ENCODE peak calls at places on chromosomes 13 and 19, in seven cellular contexts. F is psoas muscle, N is heart right ventricle, E is tibial nerve, V is fibroblast of lung, M is BE2C, Y is stomach. A is an unnamed sample.

GRCh38 chr13:66875264-66875663 is 354.9 kb downstream of the PCDH9 start:
- DNase-seq in F (no peak), N (no peak), E (no peak), V (no peak), M (no peak), Y (no peak), A (no peak)

GRCh38 chr13:74930402-74931165 is 551.4 kb downstream of the TBC1D4 start:
- DNase-seq in F (no peak), N (no peak), E (no peak), V (peak; percentile 74), M (no peak), Y (no peak), A (no peak)

GRCh38 chr13:58906329-58907007 is 1257.3 kb downstream of the DIAPH3 start:
- DNase-seq in F (no peak), N (no peak), E (no peak), V (peak; percentile 15), M (no peak), Y (no peak), A (no peak)

GRCh38 chr13:49023441-49023840 is 47.7 kb downstream of the FNDC3A start:
- DNase-seq in F (no peak), N (no peak), E (no peak), V (peak; percentile 88), M (no peak), Y (no peak), A (no peak)

GRCh38 chr13:54945978-54946377 is 1917.4 kb downstream of the OLFM4 start:
- DNase-seq in F (no peak), N (no peak), E (no peak), V (no peak), M (no peak), Y (no peak), A (no peak)

GRCh38 chr13:60273971-60274370 is 110.2 kb upstream of the DIAPH3 start:
- DNase-seq in F (no peak), N (no peak), E (no peak), V (no peak), M (no peak), Y (no peak), A (no peak)

GRCh38 chr13:30373727-30374126 is 48.6 kb upstream of the UBE2L5 start:
- DNase-seq in F (no peak), N (no peak), E (no peak), V (no peak), M (no peak), Y (no peak), A (peak; percentile 4)

GRCh38 chr13:70812481-70812880 is 704.2 kb upstream of the KLHL1 start:
- DNase-seq in F (no peak), N (no peak), E (no peak), V (peak; percentile 90), M (no peak), Y (no peak), A (no peak)

GRCh38 chr13:48110930-48111721 is 16.2 kb upstream of the MED4 start:
- DNase-seq in F (no peak), N (peak; percentile 39), E (peak; percentile 60), V (peak; percentile 49), M (no peak), Y (no peak), A (no peak)

GRCh38 chr19:9610484-9611113 is 10.4 kb downstream of the ZNF561 start:
- DNase-seq in F (no peak), N (no peak), E (no peak), V (no peak), M (no peak), Y (no peak), A (no peak)

GRCh38 chr19:50567052-50567841 is 988 bp downstream of the LRRC4B start:
- DNase-seq in F (no peak), N (no peak), E (no peak), V (no peak), M (no peak), Y (no peak), A (no peak)

GRCh38 chr13:98409281-98409680 is 167.6 kb downstream of the STK24 start:
- DNase-seq in F (no peak), N (no peak), E (no peak), V (no peak), M (no peak), Y (no peak), A (no peak)

GRCh38 chr13:30857018-30857417 is 49.1 kb upstream of the MEDAG start:
- DNase-seq in F (no peak), N (no peak), E (no peak), V (no peak), M (no peak), Y (no peak), A (no peak)

GRCh38 chr19:34089566-34089965 is 82.7 kb upstream of the LSM14A start:
- DNase-seq in F (no peak), N (no peak), E (no peak), V (no peak), M (no peak), Y (no peak), A (no peak)

GRCh38 chr13:110342474-110342873 is 35.4 kb downstream of the COL4A2 start:
- DNase-seq in F (no peak), N (no peak), E (no peak), V (no peak), M (no peak), Y (no peak), A (no peak)

GRCh38 chr19:41657157-41657556 is 30.3 kb upstream of the CEACAM4 start:
- DNase-seq in F (no peak), N (no peak), E (no peak), V (no peak), M (no peak), Y (no peak), A (no peak)

GRCh38 chr13:32430018-32430747 is 2.3 kb upstream of the N4BP2L1 start:
- DNase-seq in F (no peak), N (no peak), E (no peak), V (no peak), M (no peak), Y (no peak), A (no peak)

GRCh38 chr19:4971424-4971793 is 2.5 kb downstream of the KDM4B start:
- DNase-seq in F (no peak), N (no peak), E (no peak), V (no peak), M (peak; percentile 40), Y (peak; percentile 38), A (no peak)

GRCh38 chr13:42232671-42233070 is 39.3 kb upstream of the AKAP11 start:
- DNase-seq in F (no peak), N (no peak), E (no peak), V (no peak), M (peak; percentile 59), Y (no peak), A (no peak)

DNA sequence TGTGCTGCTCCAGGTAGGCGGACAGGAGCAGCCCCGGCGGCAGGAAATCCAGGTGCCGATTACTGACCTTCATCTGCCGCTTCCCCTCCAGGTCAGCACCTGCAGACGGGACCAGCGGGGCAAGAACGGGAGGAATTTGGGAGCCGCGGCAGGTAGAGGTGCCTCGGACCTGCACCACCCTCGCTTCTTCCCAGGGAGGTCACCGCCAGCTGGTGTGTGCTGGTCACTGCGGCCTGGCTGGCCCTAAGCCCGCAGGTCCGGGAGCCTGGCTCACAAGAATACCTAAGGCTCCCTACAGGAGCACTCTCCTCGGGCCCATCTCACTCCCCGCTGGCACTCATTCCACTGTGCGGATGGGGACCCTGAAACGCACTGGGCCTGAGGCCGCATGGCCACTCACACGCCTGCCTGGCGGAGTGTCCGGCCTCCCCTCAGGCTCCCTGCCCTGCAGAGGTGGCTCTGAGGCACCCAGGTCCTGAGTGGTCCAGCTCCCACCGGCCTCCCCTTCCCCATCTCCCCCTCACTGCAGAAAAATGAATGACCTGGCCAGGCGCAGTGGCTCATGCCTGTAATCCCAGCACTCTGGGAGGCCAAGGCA is 4.3 kb downstream of the RNU6-9 start:
- DNase-seq in F (peak; percentile 11), N (no peak), E (no peak), V (no peak), M (no peak), Y (no peak), A (no peak)
- TF ChIP-seq CTCF in F (no peak), N (no peak), E (no peak), V (no peak), M (no peak), Y (no peak), A (no peak)

GRCh38 chr13:97235549-97236206 is 13.5 kb downstream of the MBNL2 start:
- DNase-seq in F (no peak), N (peak; percentile 33), E (no peak), V (no peak), M (peak; percentile 61), Y (peak; percentile 67), A (no peak)
- H3K4me1 ChIP-seq in F (peaks cover 83% of the 10 kb centered on the region), N (peaks cover 100% of the 10 kb centered on the region), E (peaks cover 97% of the 10 kb centered on the region), V (peaks cover 11% of the 10 kb centered on the region), M (peaks cover 17% of the 10 kb centered on the region), Y (peaks cover 80% of the 10 kb centered on the region), A (peaks cover 13% of the 10 kb centered on the region)

GRCh38 chr19:13129384-13129783 is 11.3 kb downstream of the NACC1 start:
- DNase-seq in F (no peak), N (no peak), E (no peak), V (no peak), M (no peak), Y (no peak), A (no peak)

GRCh38 chr19:13130886-13131490 is 12.9 kb downstream of the NACC1 start:
- DNase-seq in F (no peak), N (no peak), E (no peak), V (no peak), M (no peak), Y (no peak), A (no peak)

GRCh38 chr19:13128583-13128982 is 10.5 kb downstream of the NACC1 start:
- DNase-seq in F (no peak), N (no peak), E (no peak), V (no peak), M (no peak), Y (no peak), A (no peak)

GRCh38 chr19:13127051-13127450 is 9.0 kb downstream of the NACC1 start:
- DNase-seq in F (no peak), N (no peak), E (no peak), V (peak; percentile 29), M (no peak), Y (no peak), A (no peak)

GRCh38 chr19:13127811-13128575 is 9.9 kb downstream of the NACC1 start:
- DNase-seq in F (no peak), N (no peak), E (no peak), V (no peak), M (no peak), Y (no peak), A (no peak)
- H3K36me3 ChIP-seq in F (no peaks in the 10 kb centered on the region), N (no peaks in the 10 kb centered on the region), E (peaks cover 8% of the 10 kb centered on the region), V (peaks cover 2% of the 10 kb centered on the region), M (peaks cover 25% of the 10 kb centered on the region), Y (no peaks in the 10 kb centered on the region), A (peaks cover 26% of the 10 kb centered on the region)

GRCh38 chr13:37642201-37642600 is 43.6 kb upstream of the POSTN start:
- DNase-seq in F (no peak), N (no peak), E (no peak), V (no peak), M (no peak), Y (no peak), A (no peak)

GRCh38 chr13:37645181-37645580 is 46.6 kb upstream of the POSTN start:
- DNase-seq in F (no peak), N (no peak), E (no peak), V (no peak), M (no peak), Y (no peak), A (no peak)

GRCh38 chr13:37636701-37637100 is 38.1 kb upstream of the POSTN start:
- DNase-seq in F (no peak), N (no peak), E (no peak), V (no peak), M (no peak), Y (no peak), A (no peak)

DNA sequence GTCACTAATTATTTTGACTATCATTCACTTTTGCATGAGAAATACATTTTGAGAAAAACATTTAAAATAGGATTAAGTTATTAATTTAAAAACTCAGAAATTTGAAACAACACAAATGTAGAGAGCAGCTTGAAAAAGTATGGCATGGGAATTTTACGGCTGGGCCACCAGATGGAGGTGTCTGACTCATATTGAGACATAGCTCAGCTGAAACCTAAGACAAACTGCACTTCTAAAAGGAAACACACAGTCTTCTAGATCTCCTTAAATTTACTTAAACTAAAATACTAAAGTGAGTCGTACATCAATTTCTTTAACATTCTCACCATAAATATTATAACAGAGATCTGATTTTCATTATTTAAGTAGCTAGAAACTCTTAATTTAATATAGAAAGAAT is 41.9 kb upstream of the POSTN start:
- DNase-seq in F (no peak), N (no peak), E (no peak), V (peak; percentile 78), M (no peak), Y (no peak), A (no peak)
- TF ChIP-seq CTCF in F (peak; percentile 14), N (peak; percentile 16), E (peak; percentile 32), V (peak; percentile 69), M (peak; percentile 31), Y (peak; percentile 27), A (peak; percentile 27)

A was measured in esophagus squamous epithelium.